ENCODE peak calls at places on chromosomes 7 and 10, in eight cellular contexts. One of them, this sample, is unnamed.

GRCh38 chr10:74153123-74153522 is 2.1 kb downstream of the ADK start:
- DNase-seq in astrocyte: peak
- DNase-seq in osteocyte: no peak
- DNase-seq in fibroblast of pulmonary artery: peak
- DNase-seq in cardiac muscle cell: peak
- DNase-seq in endothelial cell: no peak
- DNase-seq in activated CD8-positive, alpha-beta T cell treated with anti-CD3 and anti-CD28 coated beads for 36 hours: no peak
- DNase-seq in type B pancreatic cell: no peak
- DNase-seq in this sample: peak

GRCh38 chr10:31961675-31962074 is 33.0 kb upstream of the ARHGAP12 start:
- DNase-seq in cardiac muscle cell: peak
- DNase-seq in endothelial cell: no peak
- DNase-seq in astrocyte: peak
- DNase-seq in activated CD8-positive, alpha-beta T cell treated with anti-CD3 and anti-CD28 coated beads for 36 hours: peak
- DNase-seq in fibroblast of pulmonary artery: peak
- DNase-seq in type B pancreatic cell: no peak
- DNase-seq in osteocyte: no peak
- DNase-seq in this sample: peak

GRCh38 chr7:76252020-76252419 is 50.3 kb downstream of the SRRM3 start:
- DNase-seq in type B pancreatic cell: no peak
- DNase-seq in activated CD8-positive, alpha-beta T cell treated with anti-CD3 and anti-CD28 coated beads for 36 hours: no peak
- DNase-seq in astrocyte: no peak
- DNase-seq in cardiac muscle cell: no peak
- DNase-seq in osteocyte: no peak
- DNase-seq in fibroblast of pulmonary artery: no peak
- DNase-seq in endothelial cell: no peak
- DNase-seq in this sample: no peak

GRCh38 chr10:11272915-11273389 is 255.3 kb downstream of the CELF2 start:
- DNase-seq in type B pancreatic cell: no peak
- DNase-seq in endothelial cell: no peak
- DNase-seq in activated CD8-positive, alpha-beta T cell treated with anti-CD3 and anti-CD28 coated beads for 36 hours: peak
- DNase-seq in astrocyte: no peak
- DNase-seq in fibroblast of pulmonary artery: no peak
- DNase-seq in osteocyte: no peak
- DNase-seq in cardiac muscle cell: no peak
- DNase-seq in this sample: no peak

GRCh38 chr10:43623351-43623750 is 17.1 kb downstream of the ZNF485 start:
- DNase-seq in type B pancreatic cell: no peak
- DNase-seq in osteocyte: no peak
- DNase-seq in endothelial cell: no peak
- DNase-seq in cardiac muscle cell: peak
- DNase-seq in astrocyte: no peak
- DNase-seq in activated CD8-positive, alpha-beta T cell treated with anti-CD3 and anti-CD28 coated beads for 36 hours: no peak
- DNase-seq in fibroblast of pulmonary artery: peak
- DNase-seq in this sample: no peak

GRCh38 chr7:139679731-139680594 is 97.8 kb downstream of the HIPK2 start:
- DNase-seq in activated CD8-positive, alpha-beta T cell treated with anti-CD3 and anti-CD28 coated beads for 36 hours: no peak
- DNase-seq in osteocyte: no peak
- DNase-seq in endothelial cell: peak
- DNase-seq in astrocyte: peak
- DNase-seq in type B pancreatic cell: no peak
- DNase-seq in fibroblast of pulmonary artery: peak
- DNase-seq in cardiac muscle cell: no peak
- DNase-seq in this sample: peak

GRCh38 chr10:26890956-26891355 is 30.2 kb upstream of the ABI1 start:
- DNase-seq in astrocyte: peak
- DNase-seq in activated CD8-positive, alpha-beta T cell treated with anti-CD3 and anti-CD28 coated beads for 36 hours: peak
- DNase-seq in type B pancreatic cell: no peak
- DNase-seq in osteocyte: no peak
- DNase-seq in fibroblast of pulmonary artery: peak
- DNase-seq in endothelial cell: peak
- DNase-seq in cardiac muscle cell: peak
- DNase-seq in this sample: peak

GRCh38 chr7:24201221-24201620 is 82.8 kb upstream of the NPY start:
- DNase-seq in fibroblast of pulmonary artery: no peak
- DNase-seq in astrocyte: no peak
- DNase-seq in activated CD8-positive, alpha-beta T cell treated with anti-CD3 and anti-CD28 coated beads for 36 hours: no peak
- DNase-seq in cardiac muscle cell: no peak
- DNase-seq in endothelial cell: no peak
- DNase-seq in type B pancreatic cell: no peak
- DNase-seq in osteocyte: no peak
- DNase-seq in this sample: no peak

GRCh38 chr10:115063702-115064479 is 29.3 kb upstream of the ATRNL1 start:
- DNase-seq in fibroblast of pulmonary artery: no peak
- DNase-seq in astrocyte: peak
- DNase-seq in osteocyte: no peak
- DNase-seq in endothelial cell: no peak
- DNase-seq in type B pancreatic cell: no peak
- DNase-seq in activated CD8-positive, alpha-beta T cell treated with anti-CD3 and anti-CD28 coated beads for 36 hours: no peak
- DNase-seq in cardiac muscle cell: no peak
- DNase-seq in this sample: no peak

GRCh38 chr7:30682131-30683083 is at the start of gene CRHR2:
- DNase-seq in endothelial cell: peak
- DNase-seq in fibroblast of pulmonary artery: no peak
- DNase-seq in type B pancreatic cell: no peak
- DNase-seq in activated CD8-positive, alpha-beta T cell treated with anti-CD3 and anti-CD28 coated beads for 36 hours: peak
- DNase-seq in astrocyte: no peak
- DNase-seq in osteocyte: no peak
- DNase-seq in cardiac muscle cell: no peak
- DNase-seq in this sample: no peak

GRCh38 chr7:105672820-105673219 is 91.5 kb upstream of the EFCAB10 start:
- DNase-seq in type B pancreatic cell: no peak
- DNase-seq in astrocyte: no peak
- DNase-seq in cardiac muscle cell: no peak
- DNase-seq in fibroblast of pulmonary artery: no peak
- DNase-seq in activated CD8-positive, alpha-beta T cell treated with anti-CD3 and anti-CD28 coated beads for 36 hours: no peak
- DNase-seq in osteocyte: no peak
- DNase-seq in endothelial cell: no peak
- DNase-seq in this sample: no peak

GRCh38 chr10:44786451-44786850 is 124.7 kb upstream of the TMEM72 start:
- DNase-seq in astrocyte: peak
- DNase-seq in fibroblast of pulmonary artery: peak
- DNase-seq in cardiac muscle cell: peak
- DNase-seq in endothelial cell: no peak
- DNase-seq in activated CD8-positive, alpha-beta T cell treated with anti-CD3 and anti-CD28 coated beads for 36 hours: no peak
- DNase-seq in type B pancreatic cell: no peak
- DNase-seq in osteocyte: peak
- DNase-seq in this sample: peak

GRCh38 chr10:18087398-18087797 is 52.8 kb upstream of the CACNB2 start:
- DNase-seq in cardiac muscle cell: peak
- DNase-seq in endothelial cell: no peak
- DNase-seq in astrocyte: peak
- DNase-seq in fibroblast of pulmonary artery: peak
- DNase-seq in type B pancreatic cell: no peak
- DNase-seq in activated CD8-positive, alpha-beta T cell treated with anti-CD3 and anti-CD28 coated beads for 36 hours: no peak
- DNase-seq in osteocyte: no peak
- DNase-seq in this sample: no peak

GRCh38 chr7:33143996-33144718 is 14.8 kb downstream of the BBS9 start:
- DNase-seq in fibroblast of pulmonary artery: peak
- DNase-seq in endothelial cell: no peak
- DNase-seq in osteocyte: no peak
- DNase-seq in activated CD8-positive, alpha-beta T cell treated with anti-CD3 and anti-CD28 coated beads for 36 hours: no peak
- DNase-seq in type B pancreatic cell: no peak
- DNase-seq in astrocyte: peak
- DNase-seq in cardiac muscle cell: no peak
- DNase-seq in this sample: no peak

GRCh38 chr7:27151945-27152815 is at the start of gene HOXA3:
- DNase-seq in fibroblast of pulmonary artery: no peak
- DNase-seq in astrocyte: no peak
- DNase-seq in osteocyte: no peak
- DNase-seq in activated CD8-positive, alpha-beta T cell treated with anti-CD3 and anti-CD28 coated beads for 36 hours: no peak
- DNase-seq in type B pancreatic cell: peak
- DNase-seq in cardiac muscle cell: no peak
- DNase-seq in endothelial cell: no peak
- DNase-seq in this sample: peak

GRCh38 chr7:108014747-108015682 is 12.1 kb upstream of the LAMB1 start:
- DNase-seq in astrocyte: peak
- DNase-seq in fibroblast of pulmonary artery: peak
- DNase-seq in type B pancreatic cell: no peak
- DNase-seq in osteocyte: no peak
- DNase-seq in cardiac muscle cell: peak
- DNase-seq in activated CD8-positive, alpha-beta T cell treated with anti-CD3 and anti-CD28 coated beads for 36 hours: no peak
- DNase-seq in endothelial cell: no peak
- DNase-seq in this sample: peak

GRCh38 chr7:73865738-73866445 is 4.9 kb downstream of the TMEM270 start:
- DNase-seq in endothelial cell: peak
- DNase-seq in fibroblast of pulmonary artery: peak
- DNase-seq in type B pancreatic cell: no peak
- DNase-seq in astrocyte: peak
- DNase-seq in cardiac muscle cell: peak
- DNase-seq in osteocyte: no peak
- DNase-seq in activated CD8-positive, alpha-beta T cell treated with anti-CD3 and anti-CD28 coated beads for 36 hours: peak
- DNase-seq in this sample: peak
- TF ChIP-seq CTCF in endothelial cell: peak
- TF ChIP-seq CTCF in fibroblast of pulmonary artery: peak
- TF ChIP-seq CTCF in type B pancreatic cell: peak
- TF ChIP-seq CTCF in astrocyte: peak
- TF ChIP-seq CTCF in cardiac muscle cell: peak
- TF ChIP-seq CTCF in osteocyte: peak
- TF ChIP-seq CTCF in activated CD8-positive, alpha-beta T cell treated with anti-CD3 and anti-CD28 coated beads for 36 hours: peak
- TF ChIP-seq CTCF in this sample: peak

GRCh38 chr10:37754538-37755323 is 102.7 kb downstream of the ZNF248 start:
- DNase-seq in cardiac muscle cell: no peak
- DNase-seq in activated CD8-positive, alpha-beta T cell treated with anti-CD3 and anti-CD28 coated beads for 36 hours: peak
- DNase-seq in astrocyte: no peak
- DNase-seq in type B pancreatic cell: no peak
- DNase-seq in endothelial cell: no peak
- DNase-seq in fibroblast of pulmonary artery: no peak
- DNase-seq in osteocyte: no peak
- DNase-seq in this sample: peak
- TF ChIP-seq CTCF in cardiac muscle cell: no peak
- TF ChIP-seq CTCF in activated CD8-positive, alpha-beta T cell treated with anti-CD3 and anti-CD28 coated beads for 36 hours: no peak
- TF ChIP-seq CTCF in astrocyte: no peak
- TF ChIP-seq CTCF in type B pancreatic cell: no peak
- TF ChIP-seq CTCF in endothelial cell: no peak
- TF ChIP-seq CTCF in fibroblast of pulmonary artery: no peak
- TF ChIP-seq CTCF in osteocyte: no peak
- TF ChIP-seq CTCF in this sample: peak

DNA sequence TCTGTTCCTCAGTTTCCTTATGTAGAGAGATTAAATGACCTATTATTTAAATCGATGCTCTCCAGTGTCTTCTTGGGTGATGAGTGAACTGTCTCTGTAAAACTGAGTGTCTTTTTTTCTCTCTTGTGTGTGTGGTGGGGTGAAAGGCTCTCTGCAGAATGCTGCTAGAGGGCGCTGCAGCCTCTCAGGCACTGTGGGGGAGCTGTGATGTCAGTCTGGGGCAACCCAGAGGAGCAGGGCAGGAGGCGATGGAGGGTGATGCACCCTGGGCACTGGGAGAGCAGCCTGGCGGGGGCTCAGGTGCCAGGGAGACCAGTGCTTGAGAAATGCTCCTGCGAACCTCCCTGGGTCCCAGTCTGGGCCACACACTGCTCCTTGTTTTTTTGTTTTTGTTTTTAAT is 110.1 kb upstream of the POM121L12 start:
- DNase-seq in fibroblast of pulmonary artery: no peak
- DNase-seq in endothelial cell: no peak
- DNase-seq in type B pancreatic cell: no peak
- DNase-seq in osteocyte: no peak
- DNase-seq in astrocyte: no peak
- DNase-seq in cardiac muscle cell: no peak
- DNase-seq in activated CD8-positive, alpha-beta T cell treated with anti-CD3 and anti-CD28 coated beads for 36 hours: no peak
- DNase-seq in this sample: no peak
- TF ChIP-seq CTCF in fibroblast of pulmonary artery: no peak
- TF ChIP-seq CTCF in endothelial cell: no peak
- TF ChIP-seq CTCF in type B pancreatic cell: no peak
- TF ChIP-seq CTCF in osteocyte: no peak
- TF ChIP-seq CTCF in astrocyte: no peak
- TF ChIP-seq CTCF in cardiac muscle cell: no peak
- TF ChIP-seq CTCF in activated CD8-positive, alpha-beta T cell treated with anti-CD3 and anti-CD28 coated beads for 36 hours: no peak
- TF ChIP-seq CTCF in this sample: no peak

GRCh38 chr7:18693401-18693800 is 197.9 kb downstream of the HDAC9 start:
- DNase-seq in fibroblast of pulmonary artery: peak
- DNase-seq in astrocyte: peak
- DNase-seq in endothelial cell: peak
- DNase-seq in type B pancreatic cell: no peak
- DNase-seq in cardiac muscle cell: peak
- DNase-seq in osteocyte: no peak
- DNase-seq in activated CD8-positive, alpha-beta T cell treated with anti-CD3 and anti-CD28 coated beads for 36 hours: no peak
- DNase-seq in this sample: peak
- TF ChIP-seq CTCF in fibroblast of pulmonary artery: peak
- TF ChIP-seq CTCF in astrocyte: peak
- TF ChIP-seq CTCF in endothelial cell: no peak
- TF ChIP-seq CTCF in type B pancreatic cell: peak
- TF ChIP-seq CTCF in cardiac muscle cell: peak
- TF ChIP-seq CTCF in osteocyte: peak
- TF ChIP-seq CTCF in activated CD8-positive, alpha-beta T cell treated with anti-CD3 and anti-CD28 coated beads for 36 hours: no peak
- TF ChIP-seq CTCF in this sample: peak

GRCh38 chr7:1584700-1585099 is 14.9 kb upstream of the PSMG3 start:
- DNase-seq in astrocyte: no peak
- DNase-seq in osteocyte: no peak
- DNase-seq in endothelial cell: no peak
- DNase-seq in activated CD8-positive, alpha-beta T cell treated with anti-CD3 and anti-CD28 coated beads for 36 hours: no peak
- DNase-seq in fibroblast of pulmonary artery: no peak
- DNase-seq in type B pancreatic cell: no peak
- DNase-seq in cardiac muscle cell: no peak
- DNase-seq in this sample: no peak
- TF ChIP-seq CTCF in astrocyte: no peak
- TF ChIP-seq CTCF in osteocyte: no peak
- TF ChIP-seq CTCF in endothelial cell: no peak
- TF ChIP-seq CTCF in activated CD8-positive, alpha-beta T cell treated with anti-CD3 and anti-CD28 coated beads for 36 hours: no peak
- TF ChIP-seq CTCF in fibroblast of pulmonary artery: no peak
- TF ChIP-seq CTCF in type B pancreatic cell: no peak
- TF ChIP-seq CTCF in cardiac muscle cell: no peak
- TF ChIP-seq CTCF in this sample: no peak

GRCh38 chr10:132457328-132458070 is 60.5 kb downstream of the PWWP2B start:
- DNase-seq in activated CD8-positive, alpha-beta T cell treated with anti-CD3 and anti-CD28 coated beads for 36 hours: peak
- DNase-seq in fibroblast of pulmonary artery: no peak
- DNase-seq in osteocyte: no peak
- DNase-seq in endothelial cell: no peak
- DNase-seq in cardiac muscle cell: no peak
- DNase-seq in type B pancreatic cell: no peak
- DNase-seq in astrocyte: no peak
- DNase-seq in this sample: no peak
- TF ChIP-seq CTCF in activated CD8-positive, alpha-beta T cell treated with anti-CD3 and anti-CD28 coated beads for 36 hours: no peak
- TF ChIP-seq CTCF in fibroblast of pulmonary artery: no peak
- TF ChIP-seq CTCF in osteocyte: no peak
- TF ChIP-seq CTCF in endothelial cell: no peak
- TF ChIP-seq CTCF in cardiac muscle cell: no peak
- TF ChIP-seq CTCF in type B pancreatic cell: no peak
- TF ChIP-seq CTCF in astrocyte: no peak
- TF ChIP-seq CTCF in this sample: no peak

This sample was measured in HFFc6.